ENCODE peak calls at places on chromosomes 11 and 22, in six cellular contexts. Y is T-helper 9 cell, J is neural crest cell, E is iPS-NIHi11, F is SK-MEL-5, U is renal cortical epithelial cell. V is an unnamed sample.

GRCh38 chr11:110251837-110252236 is 44.6 kb downstream of the RDX start:
- DNase-seq in Y (no peak), J (no peak), E (peak), F (no peak), U (peak), V (no peak)

GRCh38 chr11:107778839-107779517 is 67.1 kb upstream of the SLN start:
- DNase-seq in Y (no peak), J (no peak), E (no peak), F (no peak), U (no peak), V (no peak)

GRCh38 chr11:128860571-128861361 is 6.3 kb downstream of the KCNJ1 start:
- DNase-seq in Y (no peak), J (no peak), E (no peak), F (no peak), U (peak), V (no peak)

GRCh38 chr22:36239150-36239400 is 252 bp downstream of the APOL2 start:
- DNase-seq in Y (no peak), J (no peak), E (no peak), F (no peak), U (no peak), V (no peak)

GRCh38 chr22:22009661-22010060 is 27.1 kb upstream of the TOP3B start:
- DNase-seq in Y (no peak), J (no peak), E (no peak), F (no peak), U (no peak), V (no peak)

GRCh38 chr11:114774599-114775365 is 96.5 kb downstream of the NXPE2 start:
- DNase-seq in Y (no peak), J (peak), E (peak), F (peak), U (peak), V (no peak)

GRCh38 chr11:119599864-119600593 is 129.0 kb downstream of the NECTIN1 start:
- DNase-seq in Y (no peak), J (no peak), E (no peak), F (no peak), U (peak), V (no peak)

GRCh38 chr11:635945-636510 is 1.0 kb upstream of the DRD4 start:
- DNase-seq in Y (no peak), J (no peak), E (no peak), F (no peak), U (no peak), V (no peak)

GRCh38 chr11:84022221-84022620 is 736.1 kb upstream of the CCDC90B start:
- DNase-seq in Y (no peak), J (no peak), E (peak), F (no peak), U (no peak), V (no peak)

GRCh38 chr11:9060700-9061111 is 30.7 kb downstream of the SCUBE2 start:
- DNase-seq in Y (no peak), J (no peak), E (peak), F (peak), U (peak), V (no peak)

GRCh38 chr11:106694501-106694900 is 323.8 kb downstream of the GUCY1A2 start:
- DNase-seq in Y (no peak), J (no peak), E (no peak), F (no peak), U (no peak), V (no peak)

GRCh38 chr22:41935015-41935908 is 8.7 kb upstream of the TNFRSF13C start:
- DNase-seq in Y (no peak), J (no peak), E (no peak), F (no peak), U (no peak), V (no peak)

GRCh38 chr11:99069831-99070444 is 49.2 kb downstream of the CNTN5 start:
- DNase-seq in Y (no peak), J (no peak), E (peak), F (peak), U (peak), V (no peak)

GRCh38 chr11:44566952-44567875 is 1.8 kb downstream of the CD82 start:
- DNase-seq in Y (no peak), J (no peak), E (no peak), F (no peak), U (no peak), V (no peak)

GRCh38 chr22:20563941-20564371 is 56.5 kb downstream of the MED15 start:
- DNase-seq in Y (no peak), J (no peak), E (no peak), F (no peak), U (no peak), V (no peak)

GRCh38 chr11:12744831-12745502 is 70.7 kb downstream of the TEAD1 start:
- DNase-seq in Y (no peak), J (no peak), E (no peak), F (no peak), U (peak), V (no peak)

GRCh38 chr11:108218455-108218854 is 4.0 kb downstream of the NPAT start:
- DNase-seq in Y (no peak), J (no peak), E (no peak), F (no peak), U (no peak), V (no peak)

GRCh38 chr11:69005183-69005630 is 7.8 kb downstream of the MRGPRF start:
- DNase-seq in Y (no peak), J (no peak), E (no peak), F (no peak), U (no peak), V (no peak)

GRCh38 chr11:8100151-8100550 is 19.1 kb downstream of the TUB start:
- DNase-seq in Y (no peak), J (no peak), E (no peak), F (no peak), U (no peak), V (no peak)

GRCh38 chr11:65432686-65433582 is 10.3 kb downstream of the NEAT1 start:
- DNase-seq in Y (no peak), J (no peak), E (no peak), F (peak), U (peak), V (no peak)

V was measured in T-cell.